ENCODE peak calls at places on chromosomes 6 and 20, in five cellular contexts. B is HCT116, M is HepG2, V is K562, J is GM12878. O is an unnamed sample.

GRCh38 chr6:81933648-81934047 is 181.2 kb upstream of the TENT5A start:
- DNase-seq in B (no peak), M (peak; percentile 32), V (no peak), J (no peak), O (no peak)

GRCh38 chr6:90868256-90868655 is 281.4 kb upstream of the MAP3K7 start:
- DNase-seq in B (no peak), M (no peak), V (no peak), J (no peak), O (no peak)

GRCh38 chr6:32772656-32773055 is 9.3 kb upstream of the HLA-DQB2 start:
- DNase-seq in B (no peak), M (no peak), V (no peak), J (no peak), O (no peak)

GRCh38 chr6:3363296-3364025 is 93.4 kb downstream of the SLC22A23 start:
- DNase-seq in B (peak; percentile 68), M (peak; percentile 43), V (peak; percentile 56), J (no peak), O (no peak)

GRCh38 chr6:158050955-158051354 is 69.3 kb downstream of the SYNJ2 start:
- DNase-seq in B (no peak), M (no peak), V (no peak), J (no peak), O (no peak)

GRCh38 chr6:76818451-76818850 is 644.8 kb downstream of the HTR1B start:
- DNase-seq in B (no peak), M (no peak), V (no peak), J (no peak), O (no peak)

GRCh38 chr6:137657351-137657911 is 163.2 kb upstream of the OLIG3 start:
- DNase-seq in B (no peak), M (no peak), V (no peak), J (no peak), O (no peak)

GRCh38 chr20:38214871-38215788 is 45.4 kb downstream of the KIAA1755 start:
- DNase-seq in B (no peak), M (no peak), V (no peak), J (no peak), O (no peak)

GRCh38 chr20:57694481-57694880 is 15.3 kb downstream of the PMEPA1 start:
- DNase-seq in B (no peak), M (no peak), V (no peak), J (no peak), O (no peak)

GRCh38 chr6:52049252-52050050 is 38.0 kb downstream of the PKHD1 start:
- DNase-seq in B (peak; percentile 32), M (peak; percentile 33), V (peak; percentile 48), J (peak; percentile 11), O (peak; percentile 9)

GRCh38 chr6:12311106-12311505 is 20.9 kb downstream of the EDN1 start:
- DNase-seq in B (no peak), M (no peak), V (no peak), J (no peak), O (no peak)

GRCh38 chr6:7119272-7119801 is 11.6 kb downstream of the RREB1 start:
- DNase-seq in B (no peak), M (no peak), V (peak; percentile 86), J (no peak), O (no peak)

GRCh38 chr20:6784767-6785166 is 17.3 kb downstream of the BMP2 start:
- DNase-seq in B (no peak), M (no peak), V (no peak), J (no peak), O (no peak)

GRCh38 chr6:138987299-138987642 is 782 bp downstream of the REPS1 start:
- DNase-seq in B (no peak), M (no peak), V (no peak), J (no peak), O (no peak)

GRCh38 chr6:76422814-76423213 is 350.4 kb upstream of the IMPG1 start:
- DNase-seq in B (no peak), M (no peak), V (no peak), J (no peak), O (peak; percentile 27)

GRCh38 chr20:50859161-50859560 is 64.3 kb downstream of the BCAS4 start:
- DNase-seq in B (no peak), M (no peak), V (no peak), J (no peak), O (no peak)

GRCh38 chr20:31691646-31692275 is 30.9 kb downstream of the BCL2L1 start:
- DNase-seq in B (no peak), M (no peak), V (no peak), J (no peak), O (no peak)

GRCh38 chr6:2970753-2971419 is 481 bp downstream of the SERPINB6 start:
- DNase-seq in B (no peak), M (no peak), V (peak; percentile 84), J (no peak), O (no peak)

GRCh38 chr6:75602897-75603395 is 1.3 kb downstream of the SENP6 start:
- DNase-seq in B (no peak), M (no peak), V (no peak), J (no peak), O (peak; percentile 1)

GRCh38 chr20:23643665-23644064 is 5.9 kb upstream of the CST3 start:
- DNase-seq in B (no peak), M (no peak), V (no peak), J (no peak), O (no peak)

GRCh38 chr20:24060851-24061590 is 72.4 kb upstream of the GGTLC1 start:
- DNase-seq in B (no peak), M (no peak), V (no peak), J (no peak), O (no peak)

GRCh38 chr6:12605888-12606345 is 110.7 kb upstream of the PHACTR1 start:
- DNase-seq in B (peak; percentile 65), M (peak; percentile 72), V (peak; percentile 75), J (peak; percentile 90), O (peak; percentile 54)

GRCh38 chr6:101286146-101286545 is 107.4 kb upstream of the GRIK2 start:
- DNase-seq in B (no peak), M (no peak), V (no peak), J (no peak), O (no peak)

GRCh38 chr6:13307508-13307995 is 20.8 kb downstream of the TBC1D7 start:
- DNase-seq in B (no peak), M (no peak), V (peak; percentile 63), J (no peak), O (no peak)

GRCh38 chr6:150590448-150590847 is 9.2 kb upstream of the PLEKHG1 start:
- DNase-seq in B (no peak), M (no peak), V (no peak), J (no peak), O (no peak)

GRCh38 chr20:41437836-41438235 is 71.2 kb upstream of the EMILIN3 start:
- DNase-seq in B (no peak), M (no peak), V (no peak), J (no peak), O (no peak)

GRCh38 chr6:119978274-119978889 is 628.8 kb upstream of the MAN1A1 start:
- DNase-seq in B (no peak), M (peak; percentile 15), V (peak; percentile 14), J (no peak), O (no peak)

GRCh38 chr20:36543187-36544133 is 2.1 kb downstream of the MYL9 start:
- DNase-seq in B (no peak), M (no peak), V (no peak), J (no peak), O (no peak)

DNA sequence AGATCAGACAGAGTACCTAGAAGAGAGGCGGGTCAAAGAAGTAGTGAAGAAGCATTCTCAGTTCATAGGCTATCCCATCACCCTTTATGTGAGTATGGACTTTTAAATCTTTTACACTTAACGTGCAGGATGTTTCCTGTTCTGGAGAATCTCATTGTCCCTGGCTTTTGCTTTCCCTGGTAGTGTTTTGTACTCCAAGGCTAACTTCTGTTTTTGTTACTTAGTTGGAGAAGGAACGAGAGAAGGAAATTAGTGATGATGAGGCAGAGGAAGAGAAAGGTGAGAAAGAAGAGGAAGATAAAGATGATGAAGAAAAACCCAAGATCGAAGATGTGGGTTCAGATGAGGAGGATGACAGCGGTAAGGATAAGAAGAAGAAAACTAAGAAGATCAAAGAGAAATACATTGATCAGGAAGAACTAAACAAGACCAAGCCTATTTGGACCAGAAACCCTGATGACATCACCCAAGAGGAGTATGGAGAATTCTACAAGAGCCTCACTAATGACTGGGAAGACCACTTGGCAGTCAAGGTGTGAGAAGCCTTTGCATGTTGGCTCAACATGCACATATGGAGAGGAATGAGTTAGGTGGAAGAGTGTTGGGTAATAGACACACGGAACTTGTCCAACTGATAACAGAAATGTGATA is 3.3 kb downstream of the HSP90AB1 start:
- DNase-seq in B (no peak), M (no peak), V (no peak), J (no peak), O (no peak)
- H3K9ac ChIP-seq in B (peak overlapping the region; percentile 9), M (no peak overlapping the region), V (no peak overlapping the region), J (no peak overlapping the region), O (no peak overlapping the region)

DNA sequence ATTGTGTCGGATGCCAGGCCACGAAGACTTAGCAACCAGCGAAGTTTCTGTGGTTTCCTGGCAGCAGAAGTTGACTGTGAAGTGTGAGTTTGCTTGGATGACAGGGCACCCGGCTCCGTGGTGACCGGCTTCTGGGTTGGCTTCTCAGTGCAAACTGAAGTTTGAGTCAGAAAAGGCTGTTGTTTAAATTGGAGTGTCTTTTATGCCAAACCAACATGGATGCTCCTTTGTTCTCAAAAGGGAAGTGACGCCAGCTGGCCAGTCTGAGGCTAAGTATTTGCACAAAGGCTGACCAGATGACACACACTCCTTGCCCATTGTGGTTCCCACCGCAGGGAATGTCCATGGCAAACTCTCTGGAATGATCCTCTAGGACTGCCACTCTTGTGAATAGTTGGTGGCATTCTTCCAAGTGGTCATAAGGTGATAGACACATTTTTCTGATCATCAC is 164.8 kb upstream of the QKI start:
- DNase-seq in B (no peak), M (no peak), V (no peak), J (no peak), O (no peak)
- TF ChIP-seq ZNF274 in B (no peak), M (no peak), V (no peak), J (no peak), O (no peak)

DNA sequence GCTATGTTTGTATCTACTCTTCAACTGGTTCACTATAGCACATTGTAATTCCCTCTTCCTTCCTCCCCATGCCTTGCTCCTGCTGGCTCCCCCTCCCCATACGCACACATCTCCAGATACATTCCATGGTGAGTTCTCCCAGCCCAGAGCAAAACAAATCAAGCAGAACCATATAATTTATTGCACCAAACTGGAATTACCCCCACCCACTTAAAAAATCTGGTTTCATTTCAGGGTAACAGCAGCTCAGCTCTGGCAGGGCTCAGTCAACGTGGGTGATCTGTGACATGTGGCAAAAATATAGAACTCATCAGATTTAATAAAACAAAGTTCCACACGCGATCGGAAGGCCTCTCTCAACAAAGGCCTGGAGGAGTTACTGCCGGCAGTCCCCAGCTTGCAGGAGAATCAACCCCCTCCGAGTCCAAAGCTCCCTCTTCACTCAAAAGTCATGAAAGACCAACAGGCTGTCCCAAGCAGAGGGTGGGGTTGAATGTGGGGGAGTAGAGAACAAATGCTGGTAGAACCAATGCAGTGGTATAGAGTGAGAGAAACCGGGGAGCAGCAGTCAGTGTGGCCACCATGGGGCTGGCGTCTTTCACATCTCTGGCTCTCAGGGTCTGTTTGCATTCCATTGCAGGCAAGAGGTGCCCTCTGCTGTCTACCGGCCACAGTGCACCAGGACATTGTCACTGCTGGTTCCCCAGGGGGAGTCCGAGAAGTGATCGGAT is 323.3 kb upstream of the NT5E start:
- DNase-seq in B (peak; percentile 47), M (peak; percentile 52), V (peak; percentile 62), J (no peak), O (peak; percentile 42)
- H3K9ac ChIP-seq in B (no peak overlapping the region), M (no peak overlapping the region), V (no peak overlapping the region), J (no peak overlapping the region), O (no peak overlapping the region)

DNA sequence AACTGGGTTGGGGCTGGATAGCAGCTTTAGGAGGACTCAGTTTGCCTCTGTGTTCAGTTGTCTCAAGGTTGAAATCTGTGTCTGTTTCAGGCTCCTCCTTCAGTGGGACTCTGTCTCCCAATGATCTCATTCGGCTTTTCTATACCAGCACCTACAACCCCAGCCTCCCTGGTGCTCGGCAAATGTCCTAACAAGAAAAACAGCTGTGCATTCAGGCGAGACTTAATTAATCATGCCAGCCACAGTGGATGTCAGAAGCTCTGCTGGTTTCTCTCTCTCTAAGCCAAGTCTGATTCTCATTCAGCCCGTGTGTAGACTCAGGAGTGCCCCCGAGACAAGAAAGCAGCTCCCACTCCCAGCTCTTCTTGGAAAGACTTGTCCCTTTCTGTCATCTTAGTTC is 46.8 kb downstream of the SUN5 start:
- DNase-seq in B (no peak), M (no peak), V (no peak), J (no peak), O (no peak)
- TF ChIP-seq ZNF274 in B (no peak), M (no peak), V (no peak), J (no peak), O (no peak)